ENCODE peak calls at places on chromosomes 12 and 14, in ten cellular contexts. B, K, M, L, D, O, W, I, U and Q are unnamed samples.

GRCh38 chr14:23285530-23286019 is 357 bp downstream of the HOMEZ start:
- DNase-seq in U (peak), D (no peak), L (no peak), O (no peak), M (no peak), W (no peak), B (no peak), K (no peak), I (no peak), Q (no peak)

GRCh38 chr14:47270715-47271114 is 404.7 kb downstream of the MDGA2 start:
- DNase-seq in M (no peak), O (no peak), U (no peak), L (no peak), I (no peak), B (no peak), K (no peak), W (no peak), D (no peak), Q (no peak)

GRCh38 chr14:31070431-31070830 is 44.3 kb upstream of the STRN3 start:
- DNase-seq in K (no peak), I (no peak), M (no peak), B (peak), U (peak), W (no peak), D (no peak), L (no peak), O (no peak), Q (no peak)

GRCh38 chr12:54371328-54372112 is 7.2 kb upstream of the GPR84 start:
- DNase-seq in I (no peak), K (no peak), L (no peak), O (no peak), W (peak), U (no peak), D (no peak), B (no peak), M (no peak), Q (no peak)

GRCh38 chr14:77212933-77213656 is 31.5 kb downstream of the TMEM63C start:
- DNase-seq in D (peak), W (no peak), L (peak), O (peak), U (peak), M (no peak), B (peak), K (no peak), I (no peak), Q (peak)

GRCh38 chr12:2804390-2805145 is 7.9 kb upstream of the ITFG2 start:
- DNase-seq in U (peak), D (peak), L (no peak), W (no peak), K (no peak), O (no peak), M (no peak), B (peak), I (no peak), Q (no peak)

GRCh38 chr14:60651936-60652673 is 2.8 kb upstream of the SIX1 start:
- DNase-seq in M (no peak), K (no peak), W (no peak), B (no peak), O (no peak), L (no peak), I (no peak), D (no peak), U (no peak), Q (no peak)

GRCh38 chr12:47875732-47876131 is 29.1 kb downstream of the VDR start:
- DNase-seq in W (no peak), K (no peak), M (no peak), O (no peak), I (no peak), B (no peak), L (no peak), D (no peak), U (no peak), Q (no peak)

GRCh38 chr12:87272846-87273245 is 756.4 kb downstream of the C12orf50 start:
- DNase-seq in I (no peak), U (no peak), M (no peak), D (no peak), L (no peak), B (no peak), K (no peak), O (no peak), W (no peak), Q (no peak)

GRCh38 chr12:95096852-95097251 is 23.4 kb upstream of the NR2C1 start:
- DNase-seq in I (no peak), U (peak), O (no peak), W (no peak), D (no peak), M (no peak), K (no peak), L (no peak), B (peak), Q (no peak)

GRCh38 chr12:43306066-43306465 is 245.9 kb downstream of the ADAMTS20 start:
- DNase-seq in M (peak), W (no peak), L (no peak), O (no peak), D (no peak), K (no peak), U (peak), B (peak), I (no peak), Q (no peak)

GRCh38 chr14:19878029-19878642 is 3.2 kb downstream of the OR4K2 start:
- DNase-seq in W (no peak), U (peak), O (no peak), K (no peak), L (no peak), B (no peak), I (no peak), M (no peak), D (peak), Q (no peak)

GRCh38 chr12:4272014-4272975 is 1.3 kb upstream of the CCND2 start:
- DNase-seq in B (no peak), O (peak), W (no peak), I (peak), D (peak), K (peak), L (peak), U (peak), M (peak), Q (peak)

GRCh38 chr12:27667540-27667939 is 28.7 kb upstream of the REP15 start:
- DNase-seq in L (no peak), I (no peak), U (peak), B (peak), O (no peak), K (no peak), W (no peak), M (no peak), D (no peak), Q (no peak)

GRCh38 chr14:75432406-75432805 is 4.6 kb downstream of the JDP2 start:
- DNase-seq in B (no peak), M (no peak), D (no peak), K (no peak), O (no peak), W (no peak), U (no peak), I (no peak), L (no peak), Q (no peak)

GRCh38 chr12:1644523-1645438 is 15.8 kb downstream of the WNT5B start:
- DNase-seq in I (no peak), D (no peak), B (no peak), K (no peak), O (no peak), U (peak), M (no peak), L (no peak), W (no peak), Q (no peak)

GRCh38 chr12:52207895-52208294 is 16.1 kb upstream of the KRT80 start:
- DNase-seq in I (no peak), L (no peak), B (peak), D (no peak), K (peak), O (no peak), M (no peak), W (no peak), U (peak), Q (no peak)

GRCh38 chr12:75000120-75000519 is 209.5 kb downstream of the KCNC2 start:
- DNase-seq in M (no peak), U (no peak), L (no peak), D (no peak), W (no peak), K (no peak), I (no peak), O (no peak), B (no peak), Q (no peak)

GRCh38 chr14:24430682-24431568 is 1.2 kb downstream of the KHNYN start:
- DNase-seq in I (no peak), W (no peak), K (peak), M (no peak), O (peak), U (no peak), D (peak), L (peak), B (peak), Q (peak)

GRCh38 chr14:64671591-64671990 is 32.6 kb upstream of the PLEKHG3 start:
- DNase-seq in B (peak), I (no peak), K (no peak), L (no peak), U (peak), O (no peak), W (no peak), D (peak), M (no peak), Q (no peak)

GRCh38 chr14:95418858-95419257 is 97.6 kb downstream of the SYNE3 start:
- DNase-seq in B (no peak), U (no peak), W (no peak), I (no peak), M (no peak), L (no peak), D (no peak), O (no peak), K (no peak), Q (no peak)

GRCh38 chr12:56591961-56592360 is 38.2 kb downstream of the BAZ2A start:
- DNase-seq in O (no peak), L (no peak), B (peak), M (no peak), U (no peak), I (no peak), D (no peak), K (no peak), W (no peak), Q (no peak)

GRCh38 chr14:105368032-105368417 is 30.3 kb upstream of the TEX22 start:
- DNase-seq in U (no peak), K (no peak), I (no peak), O (no peak), B (no peak), M (no peak), D (no peak), L (no peak), W (no peak), Q (no peak)

GRCh38 chr12:103387385-103387784 is 108.4 kb downstream of the C12orf42 start:
- DNase-seq in W (peak), I (no peak), M (no peak), B (no peak), D (no peak), K (no peak), U (no peak), O (no peak), L (no peak), Q (no peak)

GRCh38 chr14:64726585-64726890 is 22.3 kb downstream of the PLEKHG3 start:
- DNase-seq in D (peak), O (no peak), K (peak), M (no peak), U (peak), W (no peak), B (peak), L (no peak), I (no peak), Q (no peak)

GRCh38 chr12:110367209-110367864 is 36.2 kb downstream of the ANAPC7 start:
- DNase-seq in B (no peak), K (no peak), I (no peak), L (no peak), M (no peak), W (no peak), U (no peak), O (no peak), D (no peak), Q (no peak)

GRCh38 chr14:52314521-52315354 is 626 bp downstream of the PTGER2 start:
- DNase-seq in I (no peak), U (peak), D (peak), M (no peak), K (no peak), B (peak), L (peak), W (no peak), O (peak), Q (peak)

GRCh38 chr14:70170976-70171375 is 17.8 kb downstream of the SLC8A3 start:
- DNase-seq in U (no peak), L (no peak), B (no peak), K (no peak), O (no peak), D (no peak), I (no peak), M (no peak), W (no peak), Q (no peak)

GRCh38 chr12:6430124-6430989 is 14.4 kb upstream of the CD27 start:
- DNase-seq in U (peak), B (peak), M (peak), D (peak), W (peak), I (peak), K (no peak), O (no peak), L (peak), Q (no peak)

GRCh38 chr12:96241484-96242256 is 47.5 kb downstream of the ELK3 start:
- DNase-seq in L (peak), O (peak), B (no peak), K (peak), M (no peak), W (no peak), D (no peak), I (no peak), U (peak), Q (peak)

GRCh38 chr12:54273981-54274380 is 5.9 kb downstream of the CBX5 start:
- DNase-seq in L (no peak), B (no peak), D (no peak), O (no peak), I (no peak), U (no peak), W (no peak), K (no peak), M (no peak), Q (no peak)

GRCh38 chr14:52767058-52767833 is 24.2 kb downstream of the GNPNAT1 start:
- DNase-seq in B (no peak), O (no peak), I (no peak), D (no peak), K (no peak), L (no peak), M (no peak), W (no peak), U (no peak), Q (no peak)